ENCODE peak calls at places on chromosomes 13 and 19, in four cellular contexts. D is Karpas-422, Y is IMR-90, O is SK-N-SH. N is an unnamed sample.

GRCh38 chr19:54620464-54620863 is 9.8 kb upstream of the LILRB1 start:
- DNase-seq in D (no peak), Y (no peak), O (no peak), N (no peak)

GRCh38 chr19:46955114-46955812 is 64.4 kb upstream of the NPAS1 start:
- DNase-seq in D (no peak), Y (peak; percentile 52), O (no peak), N (peak; percentile 74)

GRCh38 chr19:33502521-33502920 is 19.1 kb downstream of the PEPD start:
- DNase-seq in D (no peak), Y (no peak), O (no peak), N (no peak)

GRCh38 chr19:56367829-56368711 is 25.3 kb downstream of the ZNF582 start:
- DNase-seq in D (peak; percentile 60), Y (peak; percentile 89), O (peak; percentile 92), N (peak; percentile 98)

GRCh38 chr13:41499452-41499851 is 42.1 kb downstream of the RGCC start:
- DNase-seq in D (no peak), Y (no peak), O (no peak), N (no peak)

GRCh38 chr13:74573654-74574053 is 439.4 kb upstream of the KLF12 start:
- DNase-seq in D (peak; percentile 72), Y (no peak), O (no peak), N (no peak)

GRCh38 chr19:45340232-45340898 is at the start of gene KLC3:
- DNase-seq in D (no peak), Y (no peak), O (peak; percentile 70), N (peak; percentile 18)

GRCh38 chr19:4059931-4060620 is 6.6 kb downstream of the ZBTB7A start:
- DNase-seq in D (peak; percentile 72), Y (no peak), O (no peak), N (peak; percentile 85)

GRCh38 chr19:30376826-30377425 is 4.7 kb downstream of the ZNF536 start:
- DNase-seq in D (no peak), Y (no peak), O (no peak), N (no peak)

GRCh38 chr19:49954092-49954825 is 6.7 kb downstream of the SIGLEC11 start:
- DNase-seq in D (peak; percentile 81), Y (peak; percentile 14), O (no peak), N (peak; percentile 27)

GRCh38 chr19:42292042-42292960 is 9.6 kb upstream of the PRR19 start:
- DNase-seq in D (no peak), Y (no peak), O (no peak), N (no peak)

GRCh38 chr19:6793411-6793810 is 20.9 kb downstream of the VAV1 start:
- DNase-seq in D (no peak), Y (no peak), O (no peak), N (no peak)

GRCh38 chr19:8501547-8501946 is 893 bp downstream of the PRAM1 start:
- DNase-seq in D (no peak), Y (no peak), O (no peak), N (no peak)

GRCh38 chr13:23969672-23970071 is 72.4 kb upstream of the C1QTNF9B start:
- DNase-seq in D (no peak), Y (peak; percentile 56), O (no peak), N (peak; percentile 30)

GRCh38 chr19:12364391-12365093 is 941 bp downstream of the ZNF442 start:
- DNase-seq in D (no peak), Y (peak; percentile 4), O (peak; percentile 54), N (peak; percentile 71)

GRCh38 chr19:32407004-32407992 is 1.7 kb downstream of the DPY19L3 start:
- DNase-seq in D (no peak), Y (peak; percentile 37), O (peak; percentile 36), N (peak; percentile 75)

GRCh38 chr13:49219647-49220034 is 497 bp upstream of the MLNR start:
- DNase-seq in D (no peak), Y (no peak), O (no peak), N (no peak)

GRCh38 chr13:95184317-95184716 is 116.9 kb downstream of the ABCC4 start:
- DNase-seq in D (no peak), Y (no peak), O (no peak), N (no peak)

GRCh38 chr19:42290523-42291436 is 11.2 kb upstream of the PRR19 start:
- DNase-seq in D (peak; percentile 84), Y (no peak), O (peak; percentile 88), N (peak; percentile 35)

GRCh38 chr13:27182844-27183497 is 11.4 kb upstream of the USP12 start:
- DNase-seq in D (no peak), Y (peak; percentile 95), O (no peak), N (peak; percentile 97)

GRCh38 chr13:111568290-111568689 is 247.8 kb downstream of the TEX29 start:
- DNase-seq in D (no peak), Y (no peak), O (no peak), N (no peak)

GRCh38 chr19:11737964-11738745 is 591 bp downstream of the ZNF823 start:
- DNase-seq in D (peak; percentile 74), Y (peak; percentile 12), O (peak; percentile 71), N (peak; percentile 70)

GRCh38 chr19:30781519-30781918 is 409.3 kb downstream of the ZNF536 start:
- DNase-seq in D (no peak), Y (no peak), O (peak; percentile 4), N (no peak)

GRCh38 chr13:76936736-76937135 is 11.6 kb upstream of the ACOD1 start:
- DNase-seq in D (no peak), Y (no peak), O (no peak), N (peak; percentile 29)

GRCh38 chr19:45448425-45448756 is 19.4 kb upstream of the FOSB start:
- DNase-seq in D (no peak), Y (no peak), O (no peak), N (no peak)

GRCh38 chr19:52171321-52172169 is at the start of gene ZNF836:
- DNase-seq in D (peak; percentile 97), Y (peak; percentile 59), O (peak; percentile 92), N (peak; percentile 89)

GRCh38 chr19:41499899-41500298 is 56.9 kb downstream of the ERICH4 start:
- DNase-seq in D (no peak), Y (no peak), O (no peak), N (no peak)

GRCh38 chr19:11693505-11694499 is 44.9 kb downstream of the ZNF823 start:
- DNase-seq in D (no peak), Y (peak; percentile 75), O (peak; percentile 64), N (peak; percentile 92)

GRCh38 chr19:41575998-41576397 is at the start of gene CEACAM21:
- DNase-seq in D (peak; percentile 77), Y (no peak), O (no peak), N (no peak)

GRCh38 chr19:4295972-4296771 is 6.0 kb downstream of the TMIGD2 start:
- DNase-seq in D (peak; percentile 76), Y (no peak), O (peak; percentile 90), N (no peak)

GRCh38 chr13:28534210-28534609 is 39.3 kb upstream of the FLT1 start:
- DNase-seq in D (no peak), Y (no peak), O (no peak), N (no peak)

GRCh38 chr19:50300814-50301606 is 28.2 kb downstream of the KCNC3 start:
- DNase-seq in D (no peak), Y (peak; percentile 79), O (no peak), N (peak; percentile 83)

GRCh38 chr13:45367358-45367757 is 26.4 kb upstream of the TPT1 start:
- DNase-seq in D (peak; percentile 66), Y (peak; percentile 94), O (no peak), N (peak; percentile 94)

GRCh38 chr19:1261512-1261862 is 7.6 kb upstream of the CIRBP start:
- DNase-seq in D (peak; percentile 85), Y (no peak), O (no peak), N (peak; percentile 63)

GRCh38 chr13:28548872-28549271 is 53.9 kb upstream of the FLT1 start:
- DNase-seq in D (no peak), Y (no peak), O (no peak), N (no peak)

GRCh38 chr13:112772929-112773328 is 83.1 kb downstream of the ATP11A start:
- DNase-seq in D (no peak), Y (no peak), O (no peak), N (no peak)
- H4K20me1 ChIP-seq in D (no peaks in the 10 kb centered on the region), Y (peaks cover 24% of the 10 kb centered on the region), O (no peaks in the 10 kb centered on the region), N (no peaks in the 10 kb centered on the region)

DNA sequence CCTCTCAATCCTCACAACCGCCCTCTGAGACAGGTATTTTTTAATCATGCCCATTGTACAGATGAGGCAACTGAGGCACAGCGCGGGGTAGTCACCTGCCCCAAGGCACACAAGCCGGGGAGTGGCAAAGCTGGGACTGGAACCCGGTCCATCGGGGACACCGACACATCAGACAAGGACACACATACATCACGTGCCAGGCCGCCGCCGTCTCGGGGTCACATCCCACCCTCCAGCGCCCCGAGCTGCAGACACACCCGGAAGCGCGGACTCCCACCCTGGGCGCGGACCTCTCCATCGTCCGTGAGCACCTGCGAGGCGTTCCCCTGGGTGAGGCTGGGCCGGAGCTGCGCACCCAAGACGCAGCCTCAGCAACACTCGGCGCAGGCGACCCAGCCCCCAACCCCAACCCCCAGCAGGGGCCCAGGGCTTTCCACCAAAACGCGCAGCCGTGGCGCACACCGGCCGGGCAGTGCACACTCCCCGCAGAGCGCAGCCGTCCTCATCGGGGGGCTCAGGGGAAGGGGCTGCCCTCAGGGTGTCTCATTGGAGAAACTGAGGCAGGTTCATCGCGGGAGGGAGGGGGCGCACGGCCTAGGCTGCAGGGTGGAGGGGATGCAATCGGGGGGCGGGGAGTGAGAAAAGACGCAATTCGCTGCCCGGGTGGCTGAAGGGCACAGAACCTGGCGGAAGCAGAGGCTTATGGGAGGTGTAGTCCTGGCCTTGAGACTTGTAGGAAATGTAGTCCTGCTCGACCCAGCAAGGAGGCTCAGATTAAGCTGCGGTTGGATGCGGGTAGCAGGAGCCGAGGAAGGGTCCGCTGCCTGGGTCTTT is 1.9 kb upstream of the LMTK3 start:
- DNase-seq in D (peak; percentile 92), Y (peak; percentile 64), O (peak; percentile 86), N (peak; percentile 80)
- H3K27ac ChIP-seq in D (peak overlapping the region; percentile 32), Y (peak overlapping the region; percentile 13), O (peak overlapping the region; percentile 85), N (no peak overlapping the region)

GRCh38 chr19:5628919-5629481 is 6.1 kb downstream of the SAFB start:
- DNase-seq in D (no peak), Y (no peak), O (no peak), N (no peak)
- H4K20me1 ChIP-seq in D (peaks cover 90% of the 10 kb centered on the region), Y (peaks cover 97% of the 10 kb centered on the region), O (peaks cover 93% of the 10 kb centered on the region), N (peaks cover 9% of the 10 kb centered on the region)

DNA sequence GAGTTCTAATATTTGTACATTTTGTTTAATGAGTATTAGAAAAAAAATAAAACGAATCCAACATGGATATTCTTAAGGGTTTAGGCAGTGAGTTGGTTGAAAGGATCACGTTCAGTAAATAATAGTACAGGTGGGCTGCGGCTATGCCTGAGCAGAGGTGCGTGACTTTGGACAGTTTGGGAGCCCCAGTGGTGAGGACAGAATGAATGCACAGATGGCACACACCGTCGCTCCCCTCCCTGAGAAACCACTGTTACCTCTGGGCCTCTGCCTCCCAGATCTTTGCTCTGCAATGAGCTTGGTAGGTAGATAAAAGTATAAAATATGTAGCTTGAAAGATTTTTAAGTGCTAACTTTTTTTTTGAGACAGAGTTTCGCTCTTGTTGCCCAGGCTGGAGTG is 153.3 kb downstream of the SIPA1L3 start:
- DNase-seq in D (no peak), Y (no peak), O (no peak), N (no peak)
- H3K27ac ChIP-seq in D (peak overlapping the region; percentile 85), Y (no peak overlapping the region), O (no peak overlapping the region), N (no peak overlapping the region)

N was measured in GM23248.